ENCODE peak calls at places on chromosomes 1 and 21, in eight cellular contexts. D is NCI-H774; W is C1 segment of cervical spinal cord; E is memory B cell; X is GM04504; I is stimulated activated CD4-positive, alpha-beta T cell treated with anti-CD3 and anti-CD28 coated beads, Interleukin-15, amount 100 ng/mL, for 24 hours; Z is BJ; C is colonic mucosa. L is an unnamed sample.

GRCh38 chr1:21706151-21706835 is 37.1 kb upstream of the RAP1GAP start:
- DNase-seq in D (no peak), W (no peak), E (no peak), X (peak), I (no peak), Z (peak), C (no peak), L (no peak)

GRCh38 chr1:212295579-212295978 is 10.4 kb downstream of the PPP2R5A start:
- DNase-seq in D (no peak), W (no peak), E (no peak), X (no peak), I (no peak), Z (no peak), C (no peak), L (no peak)

GRCh38 chr1:79603862-79604261 is 597.3 kb upstream of the ADGRL4 start:
- DNase-seq in D (no peak), W (no peak), E (no peak), X (peak), I (no peak), Z (peak), C (no peak), L (no peak)

GRCh38 chr1:156749429-156750118 is 1.9 kb downstream of the HDGF start:
- DNase-seq in D (no peak), W (no peak), E (no peak), X (no peak), I (no peak), Z (no peak), C (peak), L (no peak)

GRCh38 chr1:109438798-109439297 is 12.6 kb upstream of the PSMA5 start:
- DNase-seq in D (no peak), W (no peak), E (no peak), X (peak), I (peak), Z (peak), C (no peak), L (peak)

GRCh38 chr1:117512728-117513321 is 93.0 kb upstream of the TENT5C start:
- DNase-seq in D (no peak), W (no peak), E (no peak), X (no peak), I (no peak), Z (no peak), C (no peak), L (peak)

GRCh38 chr1:46043491-46044017 is 88.9 kb downstream of the PIK3R3 start:
- DNase-seq in D (no peak), W (no peak), E (peak), X (no peak), I (no peak), Z (no peak), C (no peak), L (no peak)

GRCh38 chr1:160741092-160741501 is 2.0 kb downstream of the SLAMF7 start:
- DNase-seq in D (no peak), W (no peak), E (no peak), X (no peak), I (no peak), Z (no peak), C (no peak), L (no peak)

GRCh38 chr1:67339623-67340343 is 32.1 kb downstream of the IL12RB2 start:
- DNase-seq in D (no peak), W (no peak), E (no peak), X (peak), I (peak), Z (peak), C (no peak), L (peak)

GRCh38 chr1:201530741-201531521 is 8.0 kb upstream of the NAV1 start:
- DNase-seq in D (peak), W (peak), E (no peak), X (peak), I (peak), Z (peak), C (peak), L (peak)

GRCh38 chr1:28512058-28512611 is 6.3 kb downstream of the RCC1 start:
- DNase-seq in D (no peak), W (no peak), E (no peak), X (no peak), I (peak), Z (no peak), C (no peak), L (no peak)

GRCh38 chr1:54875000-54875399 is 12.0 kb downstream of the DHCR24 start:
- DNase-seq in D (no peak), W (no peak), E (no peak), X (no peak), I (no peak), Z (no peak), C (no peak), L (no peak)

GRCh38 chr21:35145626-35146236 is 96.6 kb upstream of the RUNX1 start:
- DNase-seq in D (no peak), W (no peak), E (no peak), X (no peak), I (no peak), Z (no peak), C (no peak), L (no peak)

GRCh38 chr1:229863651-229864545 is 203.1 kb upstream of the GALNT2 start:
- DNase-seq in D (no peak), W (no peak), E (no peak), X (no peak), I (no peak), Z (no peak), C (no peak), L (no peak)